ENCODE peak calls at places on chromosomes 4 and X, in ten cellular contexts. H is NCI-H460; G is IMR-90; C is MM.1S; X is psoas muscle; A is GM18507; R is cardiac muscle cell; F is posterior cingulate gyrus; Z is naive thymus-derived CD8-positive, alpha-beta T cell; Y is fibroblast of the aortic adventitia. I is an unnamed sample.

GRCh38 chrX:8988456-8988855 is 45.5 kb downstream of the FAM9B start:
- DNase-seq in H (no peak), G (peak), C (no peak), X (no peak), A (no peak), R (peak), F (no peak), Z (no peak), Y (peak), I (no peak)

GRCh38 chr4:13331827-13332226 is 152.3 kb downstream of the RAB28 start:
- DNase-seq in H (no peak), G (no peak), C (no peak), X (no peak), A (no peak), R (no peak), F (no peak), Z (no peak), Y (no peak), I (no peak)

GRCh38 chr4:4726051-4726450 is 133.4 kb upstream of the MSX1 start:
- DNase-seq in H (no peak), G (no peak), C (no peak), X (no peak), A (no peak), R (no peak), F (no peak), Z (no peak), Y (no peak), I (no peak)

GRCh38 chrX:70998402-70999027 is 67.6 kb upstream of the SLC7A3 start:
- DNase-seq in H (peak), G (peak), C (no peak), X (no peak), A (no peak), R (peak), F (peak), Z (peak), Y (peak), I (no peak)

GRCh38 chr4:34371676-34372075 is 1872.6 kb downstream of the ARAP2 start:
- DNase-seq in H (no peak), G (no peak), C (no peak), X (no peak), A (no peak), R (peak), F (no peak), Z (no peak), Y (no peak), I (no peak)

GRCh38 chr4:175435437-175435836 is 376.6 kb downstream of the GPM6A start:
- DNase-seq in H (no peak), G (peak), C (no peak), X (no peak), A (no peak), R (no peak), F (no peak), Z (no peak), Y (peak), I (no peak)

GRCh38 chr4:73860175-73860574 is 7.1 kb downstream of the PF4V1 start:
- DNase-seq in H (no peak), G (no peak), C (no peak), X (no peak), A (no peak), R (no peak), F (no peak), Z (no peak), Y (no peak), I (no peak)

GRCh38 chrX:134373736-134374135 is 86.2 kb upstream of the HPRT1 start:
- DNase-seq in H (no peak), G (no peak), C (no peak), X (no peak), A (no peak), R (peak), F (no peak), Z (no peak), Y (no peak), I (no peak)

GRCh38 chr4:183908284-183908683 is 3.2 kb downstream of the STOX2 start:
- DNase-seq in H (no peak), G (no peak), C (no peak), X (no peak), A (no peak), R (no peak), F (no peak), Z (no peak), Y (no peak), I (no peak)